ENCODE peak calls at places on chromosome 16, in five cellular contexts. Y is K562, R is HCT116, V is GM12878, M is HepG2. F is an unnamed sample.
A peak's percentile ranks its signal among the peaks of the same experiment; 100 is the strongest.

GRCh38 chr16:70428178-70428998 is 10.5 kb downstream of the ST3GAL2 start:
- DNase-seq in V (peak; percentile 79), M (peak; percentile 100), Y (peak; percentile 90), R (peak; percentile 51), F (peak; percentile 85)

GRCh38 chr16:49720225-49720624 is 135.7 kb downstream of the ZNF423 start:
- DNase-seq in V (no peak), R (no peak), Y (peak; percentile 20), M (no peak), F (no peak)

GRCh38 chr16:78503501-78504110 is 404.2 kb downstream of the WWOX start:
- DNase-seq in Y (peak; percentile 70), M (peak; percentile 61), R (peak; percentile 7), V (no peak), F (peak; percentile 42)

GRCh38 chr16:47519037-47519436 is 57.9 kb downstream of the PHKB start:
- DNase-seq in R (no peak), Y (no peak), V (no peak), M (no peak), F (no peak)

GRCh38 chr16:72905581-72905980 is 142.3 kb downstream of the ZFHX3 start:
- DNase-seq in M (no peak), Y (no peak), R (no peak), V (no peak), F (no peak)

GRCh38 chr16:252366-253337 is 18.0 kb downstream of the FAM234A start:
- DNase-seq in M (no peak), R (no peak), Y (peak; percentile 61), V (peak; percentile 40), F (no peak)

GRCh38 chr16:53821957-53822625 is 118.1 kb downstream of the FTO start:
- DNase-seq in Y (no peak), V (no peak), M (peak; percentile 25), R (no peak), F (no peak)

GRCh38 chr16:24748242-24748641 is 18.8 kb downstream of the TNRC6A start:
- DNase-seq in V (no peak), Y (no peak), R (no peak), M (no peak), F (no peak)

GRCh38 chr16:88329726-88330700 is 52.7 kb upstream of the ZNF469 start:
- DNase-seq in Y (no peak), R (no peak), M (no peak), V (no peak), F (no peak)

GRCh38 chr16:58018803-58019202 is 6.8 kb upstream of the MMP15 start:
- DNase-seq in V (no peak), M (no peak), R (no peak), Y (no peak), F (peak; percentile 13)

GRCh38 chr16:27264151-27264550 is 4.4 kb downstream of the NSMCE1 start:
- DNase-seq in R (peak; percentile 57), Y (no peak), M (peak; percentile 85), V (no peak), F (no peak)

GRCh38 chr16:14502932-14503741 is 126.9 kb downstream of the PARN start:
- DNase-seq in R (no peak), V (peak; percentile 79), M (no peak), Y (no peak), F (no peak)

GRCh38 chr16:27179500-27180072 is 23.7 kb upstream of the KDM8 start:
- DNase-seq in Y (peak; percentile 86), M (peak; percentile 72), R (peak; percentile 58), V (peak; percentile 55), F (peak; percentile 77)

DNA sequence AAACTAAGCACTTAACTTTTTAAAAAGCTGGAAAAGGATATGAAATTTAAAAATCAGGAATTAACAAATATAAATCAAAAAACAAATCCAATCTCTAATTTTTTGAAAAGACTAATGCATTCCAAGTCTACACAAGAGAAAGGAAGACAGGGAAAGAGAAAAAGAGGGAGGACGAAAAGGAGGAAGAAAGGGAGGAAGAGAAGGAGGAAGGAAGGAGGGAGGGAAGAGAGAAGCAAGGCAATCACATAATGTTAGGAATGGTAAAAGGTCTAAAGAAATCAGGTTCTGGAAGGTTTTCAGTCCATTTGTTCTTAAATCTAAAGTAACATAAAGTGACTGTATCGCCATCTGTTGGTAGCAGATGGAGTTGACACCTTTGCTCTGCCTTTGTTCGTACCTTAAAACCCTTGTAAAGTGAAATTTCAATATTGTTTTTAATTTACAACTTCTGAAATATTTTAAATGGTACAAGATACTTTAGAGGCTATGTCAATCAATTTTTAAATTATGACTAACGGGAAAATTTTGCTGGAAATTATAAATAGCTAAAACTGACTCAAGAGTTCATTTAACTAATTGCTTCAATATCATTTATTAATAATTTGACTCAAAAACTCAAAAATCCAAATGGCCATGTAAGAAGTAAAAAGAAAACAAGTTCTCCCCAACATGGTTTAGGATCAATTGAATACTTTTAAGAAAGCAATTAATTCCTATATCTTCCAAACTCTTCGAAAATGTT is 20.4 kb upstream of the CDYL2 start:
- DNase-seq in Y (peak; percentile 47), R (peak; percentile 64), M (peak; percentile 59), V (peak; percentile 7), F (peak; percentile 38)
- TF ChIP-seq ZBTB33 in Y (no peak), R (no peak), M (no peak), V (no peak), F (no peak)

DNA sequence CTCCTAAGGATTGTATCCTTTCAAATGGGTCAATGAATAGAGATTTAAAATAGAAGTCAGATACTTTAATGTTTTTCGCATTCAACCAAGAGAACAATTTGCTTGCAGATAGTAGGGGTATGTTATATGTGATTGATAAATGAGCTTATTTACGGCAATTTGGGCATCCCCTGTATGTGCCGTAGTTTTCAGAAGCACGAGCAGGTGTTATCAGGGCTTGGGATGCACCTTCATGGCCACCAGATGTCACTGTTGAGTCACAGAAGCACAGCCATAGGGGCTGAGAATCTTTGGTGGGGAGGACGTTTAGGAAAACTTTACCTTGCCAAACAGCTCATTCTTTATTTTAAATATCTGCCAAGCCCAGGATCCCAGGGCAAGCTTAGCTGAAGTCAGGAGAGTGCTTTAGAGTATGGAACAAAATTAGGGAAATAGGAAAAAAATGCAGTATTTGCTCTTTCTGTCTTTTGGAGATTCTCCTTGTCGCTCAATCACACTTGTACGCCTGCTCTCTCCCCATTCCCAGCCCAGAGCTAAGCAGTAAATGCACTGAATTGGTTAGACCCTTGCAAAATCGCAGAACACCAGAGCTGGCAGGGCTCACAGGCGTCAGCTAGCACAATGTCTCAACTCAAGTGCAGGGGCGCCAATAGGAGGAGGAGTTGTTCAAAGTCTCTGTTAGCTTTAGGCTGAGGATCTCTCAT is 93.6 kb upstream of the MPHOSPH6 start:
- DNase-seq in V (peak; percentile 5), M (peak; percentile 56), R (peak; percentile 53), Y (peak; percentile 89), F (peak; percentile 51)
- H3K4me2 ChIP-seq in V (no peak overlapping the region), M (no peak overlapping the region), R (no peak overlapping the region), Y (no peak overlapping the region), F (no peak overlapping the region)

GRCh38 chr16:66886346-66886745 is 6.0 kb downstream of the PDP2 start:
- DNase-seq in R (no peak), Y (no peak), M (no peak), V (no peak), F (no peak)

GRCh38 chr16:66888647-66889615 is 8.6 kb downstream of the PDP2 start:
- DNase-seq in R (no peak), M (no peak), V (no peak), Y (no peak), F (no peak)

GRCh38 chr16:66886914-66887313 is 6.6 kb downstream of the PDP2 start:
- DNase-seq in V (no peak), Y (peak; percentile 7), M (no peak), R (no peak), F (no peak)

GRCh38 chr16:66882702-66883101 is 2.4 kb downstream of the PDP2 start:
- DNase-seq in R (no peak), Y (no peak), V (no peak), M (no peak), F (no peak)

GRCh38 chr16:66885491-66885890 is 5.2 kb downstream of the PDP2 start:
- DNase-seq in Y (no peak), R (no peak), V (no peak), M (no peak), F (no peak)
- TF ChIP-seq ZBTB33 in Y (no peak), R (no peak), V (no peak), M (no peak), F (no peak)

DNA sequence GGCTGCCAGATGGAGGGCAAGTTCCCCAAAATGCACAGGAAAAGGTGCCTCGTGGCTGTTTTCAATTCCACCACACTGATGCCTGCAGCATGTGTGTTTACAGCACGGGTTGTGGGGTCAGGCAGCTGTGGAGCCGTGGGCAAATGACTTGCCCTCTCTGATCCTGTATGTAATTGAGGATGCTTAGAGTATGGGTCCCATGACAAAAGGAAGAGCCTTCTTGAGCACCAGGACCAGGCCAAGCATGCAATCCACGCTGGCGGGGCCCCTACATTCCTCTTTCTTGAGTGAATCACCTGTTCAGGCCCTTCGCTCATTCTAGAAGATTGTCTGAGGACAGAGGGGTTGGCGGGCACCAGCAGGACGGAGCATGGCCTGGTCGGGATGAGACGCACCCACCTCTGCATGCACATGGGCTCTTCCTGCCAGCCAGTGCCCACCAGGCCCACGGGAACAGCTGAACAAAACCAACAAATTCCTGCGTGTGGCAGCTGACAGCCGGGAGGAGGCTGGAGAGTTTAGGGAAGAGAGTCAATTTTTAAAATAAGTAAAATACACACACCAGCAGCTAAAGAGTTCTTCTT is 1.4 kb upstream of the CTRB2 start:
- DNase-seq in V (no peak), R (no peak), M (no peak), Y (no peak), F (no peak)
- H3K4me2 ChIP-seq in V (no peak overlapping the region), R (no peak overlapping the region), M (no peak overlapping the region), Y (no peak overlapping the region), F (no peak overlapping the region)

DNA sequence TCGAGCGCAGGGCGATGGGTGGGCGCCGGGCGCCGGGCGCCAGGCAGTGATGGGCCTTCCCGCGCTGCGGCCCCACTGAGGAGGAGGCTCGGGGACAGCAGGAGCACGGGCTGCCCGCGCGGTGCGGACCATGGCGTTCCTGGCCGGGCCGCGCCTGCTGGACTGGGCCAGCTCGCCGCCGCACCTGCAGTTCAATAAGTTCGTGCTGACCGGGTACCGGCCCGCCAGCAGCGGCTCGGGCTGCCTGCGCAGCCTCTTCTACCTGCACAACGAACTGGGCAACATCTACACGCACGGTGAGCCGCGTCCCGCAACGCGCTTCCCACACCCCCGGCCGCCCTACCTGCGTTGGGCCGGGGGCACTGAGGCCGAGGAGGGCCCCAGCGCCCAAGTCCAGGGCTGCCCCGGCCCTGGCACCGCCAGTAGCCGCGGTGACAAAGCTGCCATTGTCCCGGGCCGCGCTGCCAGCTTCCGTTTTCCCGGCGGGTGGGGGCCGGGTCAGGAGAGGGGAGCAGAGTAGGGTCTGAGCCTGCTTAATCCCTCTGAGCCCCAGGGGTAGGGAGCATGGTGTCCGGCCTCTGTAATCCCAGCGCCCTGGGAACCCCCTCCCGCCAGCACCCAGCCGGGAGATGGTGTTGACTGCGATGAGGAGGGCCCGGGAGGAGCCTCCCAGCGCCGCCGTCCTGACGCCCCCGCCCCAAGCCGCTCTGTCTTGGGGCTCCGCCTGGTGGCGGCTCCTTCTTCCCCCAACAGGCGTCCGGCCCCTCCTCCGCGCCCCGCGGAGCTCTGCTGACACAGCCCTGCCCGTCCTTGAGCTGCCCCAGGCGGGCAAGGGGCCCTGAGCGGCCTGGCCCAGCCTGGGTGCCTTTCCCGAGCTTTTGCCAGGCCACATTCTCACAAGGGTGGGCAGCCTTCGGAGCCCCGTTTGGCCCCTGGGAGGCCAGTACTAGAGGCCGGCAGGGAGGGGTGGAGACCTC is 685 bp downstream of the PAQR4 start:
- DNase-seq in V (no peak), R (no peak), M (peak; percentile 66), Y (peak; percentile 75), F (peak; percentile 85)
- TF ChIP-seq ZBTB33 in V (no peak), R (no peak), M (no peak), Y (no peak), F (no peak)

GRCh38 chr16:89953671-89954406 is 5.3 kb downstream of the DEF8 start:
- DNase-seq in M (no peak), Y (no peak), R (no peak), V (no peak), F (no peak)
- H3K4me2 ChIP-seq in M (no peak overlapping the region), Y (no peak overlapping the region), R (no peak overlapping the region), V (peak overlapping the region; percentile 94), F (no peak overlapping the region)